ENCODE peak calls at places on chromosomes 3 and 15, in ten cellular contexts. N is nucleus accumbens; L is skeletal muscle cell; A is AG08395; U is neural crest cell; W is activated naive CD8-positive, alpha-beta T cell treated with anti-CD3 and anti-CD28 coated beads for 36 hours; E is activated T-cell treated with anti-CD3 and anti-CD28 coated beads, Interleukin-2, amount 50 U/mL, for 48 hours; K is Right ventricle myocardium inferior; H is retinal pigment epithelial cell; Q is stimulated activated CD4-positive, alpha-beta T cell treated with anti-CD3 and anti-CD28 coated beads, Interleukin-12 subunit alpha, Interleukin-12 subunit beta, amount 100 ng/mL, for 4 hours. B is an unnamed sample.

GRCh38 chr15:33119865-33120264 is 74.6 kb downstream of the FMN1 start:
- DNase-seq in N (no peak), L (no peak), A (no peak), U (no peak), W (no peak), E (no peak), K (no peak), H (no peak), Q (no peak), B (no peak)

GRCh38 chr3:173065543-173065970 is 75.5 kb downstream of the SPATA16 start:
- DNase-seq in N (no peak), L (no peak), A (no peak), U (no peak), W (no peak), E (no peak), K (no peak), H (no peak), Q (no peak), B (no peak)

GRCh38 chr3:70824078-70824477 is 511.6 kb upstream of the MDFIC2 start:
- DNase-seq in N (no peak), L (peak), A (no peak), U (no peak), W (no peak), E (no peak), K (no peak), H (peak), Q (no peak), B (no peak)

GRCh38 chr15:100690032-100690785 is 87.8 kb downstream of the ASB7 start:
- DNase-seq in N (no peak), L (no peak), A (no peak), U (no peak), W (no peak), E (no peak), K (no peak), H (no peak), Q (no peak), B (peak)

GRCh38 chr15:45378913-45379262 is 544 bp upstream of the GATM start:
- DNase-seq in N (no peak), L (no peak), A (no peak), U (no peak), W (no peak), E (no peak), K (no peak), H (no peak), Q (no peak), B (no peak)

GRCh38 chr15:56835598-56836275 is 82.7 kb upstream of the TCF12 start:
- DNase-seq in N (no peak), L (no peak), A (peak), U (no peak), W (no peak), E (no peak), K (no peak), H (no peak), Q (no peak), B (peak)

GRCh38 chr15:63403254-63403945 is 21.8 kb upstream of the CA12 start:
- DNase-seq in N (no peak), L (no peak), A (no peak), U (no peak), W (no peak), E (no peak), K (no peak), H (no peak), Q (no peak), B (no peak)

GRCh38 chr15:75205064-75205395 is 3.3 kb downstream of the C15orf39 start:
- DNase-seq in N (no peak), L (no peak), A (no peak), U (no peak), W (no peak), E (no peak), K (no peak), H (no peak), Q (no peak), B (no peak)

GRCh38 chr15:66094331-66094730 is 159.2 kb downstream of the MEGF11 start:
- DNase-seq in N (no peak), L (no peak), A (no peak), U (no peak), W (no peak), E (no peak), K (peak), H (no peak), Q (no peak), B (no peak)

GRCh38 chr15:99440551-99441426 is 125.0 kb upstream of the MEF2A start:
- DNase-seq in N (no peak), L (no peak), A (no peak), U (no peak), W (no peak), E (peak), K (peak), H (no peak), Q (no peak), B (no peak)

GRCh38 chr15:86044981-86045380 is 34.7 kb upstream of the AGBL1 start:
- DNase-seq in N (no peak), L (no peak), A (no peak), U (no peak), W (no peak), E (no peak), K (no peak), H (no peak), Q (no peak), B (no peak)

GRCh38 chr3:150132101-150132749 is 161.5 kb upstream of the PFN2 start:
- DNase-seq in N (no peak), L (no peak), A (no peak), U (no peak), W (no peak), E (no peak), K (no peak), H (no peak), Q (no peak), B (no peak)

GRCh38 chr3:43872301-43872700 is 181.6 kb downstream of the ABHD5 start:
- DNase-seq in N (no peak), L (peak), A (peak), U (no peak), W (no peak), E (no peak), K (no peak), H (no peak), Q (no peak), B (no peak)

GRCh38 chr3:187946031-187946691 is 200.9 kb upstream of the BCL6 start:
- DNase-seq in N (no peak), L (peak), A (peak), U (no peak), W (no peak), E (no peak), K (no peak), H (no peak), Q (no peak), B (peak)

GRCh38 chr15:98755138-98755537 is 106.8 kb downstream of the IGF1R start:
- DNase-seq in N (no peak), L (no peak), A (no peak), U (no peak), W (no peak), E (no peak), K (no peak), H (no peak), Q (no peak), B (no peak)

GRCh38 chr3:24628523-24629258 is 134.0 kb upstream of the THRB start:
- DNase-seq in N (no peak), L (no peak), A (no peak), U (no peak), W (no peak), E (no peak), K (peak), H (no peak), Q (no peak), B (no peak)

GRCh38 chr3:108132727-108133373 is 42.0 kb upstream of the CD47 start:
- DNase-seq in N (no peak), L (no peak), A (no peak), U (no peak), W (no peak), E (no peak), K (no peak), H (no peak), Q (no peak), B (no peak)

GRCh38 chr3:51971350-51971749 is 2.5 kb downstream of the ABHD14B start:
- DNase-seq in N (no peak), L (no peak), A (no peak), U (no peak), W (no peak), E (no peak), K (peak), H (no peak), Q (no peak), B (no peak)

GRCh38 chr15:23401627-23402026 is 45.4 kb downstream of the GOLGA6L2 start:
- DNase-seq in N (no peak), L (no peak), A (no peak), U (no peak), W (no peak), E (no peak), K (no peak), H (no peak), Q (no peak), B (no peak)

GRCh38 chr3:150956376-150956775 is 16.2 kb downstream of the CLRN1 start:
- DNase-seq in N (no peak), L (peak), A (peak), U (no peak), W (no peak), E (no peak), K (no peak), H (peak), Q (no peak), B (no peak)

GRCh38 chr3:125150525-125151436 is 61.8 kb downstream of the SLC12A8 start:
- DNase-seq in N (no peak), L (no peak), A (no peak), U (peak), W (peak), E (peak), K (no peak), H (no peak), Q (peak), B (peak)

GRCh38 chr15:75065851-75066509 is 42.6 kb downstream of the PPCDC start:
- DNase-seq in N (no peak), L (no peak), A (no peak), U (no peak), W (no peak), E (peak), K (no peak), H (no peak), Q (no peak), B (no peak)

GRCh38 chr3:136818851-136819783 is at the start of gene SLC35G2:
- DNase-seq in N (peak), L (peak), A (peak), U (peak), W (peak), E (no peak), K (peak), H (no peak), Q (peak), B (peak)